ENCODE peak calls at places on chromosome 18, in nine cellular contexts. One of them, this sample, is unnamed.

GRCh38 chr18:3547891-3548615 is 98.1 kb downstream of the TGIF1 start:
- DNase-seq in dorsolateral prefrontal cortex: no peak
- DNase-seq in transverse colon: no peak
- DNase-seq in psoas muscle: no peak
- DNase-seq in neuronal stem cell: no peak
- DNase-seq in small intestine: no peak
- DNase-seq in left lung: no peak
- DNase-seq in upper lobe of right lung: no peak
- DNase-seq in CD4-positive, CD25-positive, alpha-beta regulatory T cell: no peak
- DNase-seq in this sample: no peak

GRCh38 chr18:8391068-8391467 is 218.2 kb upstream of the RAB12 start:
- DNase-seq in dorsolateral prefrontal cortex: no peak
- DNase-seq in transverse colon: no peak
- DNase-seq in psoas muscle: no peak
- DNase-seq in neuronal stem cell: no peak
- DNase-seq in small intestine: no peak
- DNase-seq in left lung: no peak
- DNase-seq in upper lobe of right lung: no peak
- DNase-seq in CD4-positive, CD25-positive, alpha-beta regulatory T cell: no peak
- DNase-seq in this sample: no peak

GRCh38 chr18:48408111-48408726 is 964 bp downstream of the ZBTB7C start:
- DNase-seq in dorsolateral prefrontal cortex: peak
- DNase-seq in transverse colon: no peak
- DNase-seq in psoas muscle: peak
- DNase-seq in neuronal stem cell: no peak
- DNase-seq in small intestine: no peak
- DNase-seq in left lung: no peak
- DNase-seq in upper lobe of right lung: no peak
- DNase-seq in CD4-positive, CD25-positive, alpha-beta regulatory T cell: peak
- DNase-seq in this sample: peak

GRCh38 chr18:63090334-63090733 is 229.2 kb downstream of the BCL2 start:
- DNase-seq in dorsolateral prefrontal cortex: no peak
- DNase-seq in transverse colon: no peak
- DNase-seq in psoas muscle: no peak
- DNase-seq in neuronal stem cell: no peak
- DNase-seq in small intestine: peak
- DNase-seq in left lung: no peak
- DNase-seq in upper lobe of right lung: no peak
- DNase-seq in CD4-positive, CD25-positive, alpha-beta regulatory T cell: no peak
- DNase-seq in this sample: no peak

GRCh38 chr18:10128906-10129305 is 215.1 kb downstream of the VAPA start:
- DNase-seq in dorsolateral prefrontal cortex: no peak
- DNase-seq in transverse colon: no peak
- DNase-seq in psoas muscle: no peak
- DNase-seq in neuronal stem cell: no peak
- DNase-seq in small intestine: no peak
- DNase-seq in left lung: no peak
- DNase-seq in upper lobe of right lung: no peak
- DNase-seq in CD4-positive, CD25-positive, alpha-beta regulatory T cell: no peak
- DNase-seq in this sample: no peak

GRCh38 chr18:26487437-26487836 is 60.9 kb downstream of the KCTD1 start:
- DNase-seq in dorsolateral prefrontal cortex: no peak
- DNase-seq in transverse colon: no peak
- DNase-seq in psoas muscle: no peak
- DNase-seq in neuronal stem cell: no peak
- DNase-seq in small intestine: peak
- DNase-seq in left lung: no peak
- DNase-seq in upper lobe of right lung: no peak
- DNase-seq in CD4-positive, CD25-positive, alpha-beta regulatory T cell: no peak
- DNase-seq in this sample: no peak

GRCh38 chr18:36856815-36857214 is 27.9 kb downstream of the KIAA1328 start:
- DNase-seq in dorsolateral prefrontal cortex: no peak
- DNase-seq in transverse colon: no peak
- DNase-seq in psoas muscle: no peak
- DNase-seq in neuronal stem cell: no peak
- DNase-seq in small intestine: no peak
- DNase-seq in left lung: no peak
- DNase-seq in upper lobe of right lung: no peak
- DNase-seq in CD4-positive, CD25-positive, alpha-beta regulatory T cell: no peak
- DNase-seq in this sample: no peak

GRCh38 chr18:27964811-27965210 is 212.1 kb downstream of the CDH2 start:
- DNase-seq in dorsolateral prefrontal cortex: no peak
- DNase-seq in transverse colon: no peak
- DNase-seq in psoas muscle: no peak
- DNase-seq in neuronal stem cell: no peak
- DNase-seq in small intestine: no peak
- DNase-seq in left lung: no peak
- DNase-seq in upper lobe of right lung: no peak
- DNase-seq in CD4-positive, CD25-positive, alpha-beta regulatory T cell: no peak
- DNase-seq in this sample: no peak

GRCh38 chr18:76822510-76823165 is at the start of gene ZNF236:
- DNase-seq in dorsolateral prefrontal cortex: no peak
- DNase-seq in transverse colon: peak
- DNase-seq in psoas muscle: peak
- DNase-seq in neuronal stem cell: peak
- DNase-seq in small intestine: peak
- DNase-seq in left lung: peak
- DNase-seq in upper lobe of right lung: peak
- DNase-seq in CD4-positive, CD25-positive, alpha-beta regulatory T cell: peak
- DNase-seq in this sample: peak

GRCh38 chr18:40670991-40671390 is 1284.0 kb upstream of the PIK3C3 start:
- DNase-seq in dorsolateral prefrontal cortex: no peak
- DNase-seq in transverse colon: no peak
- DNase-seq in psoas muscle: no peak
- DNase-seq in neuronal stem cell: no peak
- DNase-seq in small intestine: no peak
- DNase-seq in left lung: no peak
- DNase-seq in upper lobe of right lung: no peak
- DNase-seq in CD4-positive, CD25-positive, alpha-beta regulatory T cell: no peak
- DNase-seq in this sample: no peak

GRCh38 chr18:21361297-21361880 is 119.4 kb downstream of the GREB1L start:
- DNase-seq in dorsolateral prefrontal cortex: no peak
- DNase-seq in transverse colon: no peak
- DNase-seq in psoas muscle: no peak
- DNase-seq in neuronal stem cell: no peak
- DNase-seq in small intestine: no peak
- DNase-seq in left lung: no peak
- DNase-seq in upper lobe of right lung: no peak
- DNase-seq in CD4-positive, CD25-positive, alpha-beta regulatory T cell: no peak
- DNase-seq in this sample: no peak

GRCh38 chr18:21366896-21367295 is 124.9 kb downstream of the GREB1L start:
- DNase-seq in dorsolateral prefrontal cortex: no peak
- DNase-seq in transverse colon: no peak
- DNase-seq in psoas muscle: no peak
- DNase-seq in neuronal stem cell: peak
- DNase-seq in small intestine: no peak
- DNase-seq in left lung: no peak
- DNase-seq in upper lobe of right lung: no peak
- DNase-seq in CD4-positive, CD25-positive, alpha-beta regulatory T cell: no peak
- DNase-seq in this sample: no peak

GRCh38 chr18:21363411-21363810 is 121.4 kb downstream of the GREB1L start:
- DNase-seq in dorsolateral prefrontal cortex: no peak
- DNase-seq in transverse colon: no peak
- DNase-seq in psoas muscle: no peak
- DNase-seq in neuronal stem cell: no peak
- DNase-seq in small intestine: no peak
- DNase-seq in left lung: no peak
- DNase-seq in upper lobe of right lung: no peak
- DNase-seq in CD4-positive, CD25-positive, alpha-beta regulatory T cell: no peak
- DNase-seq in this sample: no peak

GRCh38 chr18:21362921-21363320 is 120.9 kb downstream of the GREB1L start:
- DNase-seq in dorsolateral prefrontal cortex: no peak
- DNase-seq in transverse colon: no peak
- DNase-seq in psoas muscle: no peak
- DNase-seq in neuronal stem cell: no peak
- DNase-seq in small intestine: no peak
- DNase-seq in left lung: no peak
- DNase-seq in upper lobe of right lung: no peak
- DNase-seq in CD4-positive, CD25-positive, alpha-beta regulatory T cell: no peak
- DNase-seq in this sample: no peak

GRCh38 chr18:21364471-21364870 is 122.4 kb downstream of the GREB1L start:
- DNase-seq in dorsolateral prefrontal cortex: no peak
- DNase-seq in transverse colon: no peak
- DNase-seq in psoas muscle: no peak
- DNase-seq in neuronal stem cell: no peak
- DNase-seq in small intestine: no peak
- DNase-seq in left lung: no peak
- DNase-seq in upper lobe of right lung: no peak
- DNase-seq in CD4-positive, CD25-positive, alpha-beta regulatory T cell: no peak
- DNase-seq in this sample: no peak
- H3K27ac ChIP-seq in dorsolateral prefrontal cortex: no peak
- H3K27ac ChIP-seq in transverse colon: no peak
- H3K27ac ChIP-seq in psoas muscle: no peak
- H3K27ac ChIP-seq in neuronal stem cell: no peak
- H3K27ac ChIP-seq in small intestine: no peak
- H3K27ac ChIP-seq in left lung: no peak
- H3K27ac ChIP-seq in upper lobe of right lung: no peak
- H3K27ac ChIP-seq in CD4-positive, CD25-positive, alpha-beta regulatory T cell: no peak
- H3K27ac ChIP-seq in this sample: no peak

DNA sequence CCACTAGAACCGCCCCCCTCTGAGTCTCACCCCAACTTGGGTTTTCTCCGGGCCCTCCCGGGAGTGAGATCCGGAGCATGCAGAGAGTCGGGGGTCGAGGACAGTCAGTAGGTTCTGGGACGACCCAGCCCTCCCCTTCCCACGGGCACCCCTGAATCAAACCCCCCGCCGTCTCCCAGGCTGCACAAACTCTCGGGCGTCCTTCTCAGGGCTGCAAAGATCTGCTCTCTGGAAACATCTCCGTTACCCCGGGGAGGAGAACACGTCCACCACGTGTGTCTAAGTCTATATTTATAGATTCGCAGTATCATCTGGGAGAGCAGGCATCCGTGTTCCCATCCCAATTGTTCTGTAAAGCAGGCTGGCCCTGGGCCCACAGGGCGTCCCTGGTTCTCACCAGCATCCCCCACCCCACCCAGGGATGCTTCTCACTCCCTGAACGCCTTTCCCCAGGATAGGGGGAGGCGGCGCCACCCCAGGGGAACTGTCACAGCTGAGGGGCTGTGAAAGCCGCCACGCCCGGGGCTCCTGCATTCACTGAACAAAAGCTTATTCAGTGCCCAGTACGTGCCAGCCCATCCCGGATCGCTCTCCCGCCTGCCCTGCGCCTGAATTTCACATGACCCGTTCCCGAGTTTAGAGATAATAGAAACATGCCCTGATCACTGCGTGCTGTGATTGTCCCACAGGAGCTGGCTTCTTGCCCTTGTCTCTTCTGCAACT is 796 bp upstream of the DIPK1C start:
- DNase-seq in dorsolateral prefrontal cortex: peak
- DNase-seq in transverse colon: no peak
- DNase-seq in psoas muscle: no peak
- DNase-seq in neuronal stem cell: no peak
- DNase-seq in small intestine: no peak
- DNase-seq in left lung: no peak
- DNase-seq in upper lobe of right lung: no peak
- DNase-seq in CD4-positive, CD25-positive, alpha-beta regulatory T cell: no peak
- DNase-seq in this sample: peak
- H3K27ac ChIP-seq in dorsolateral prefrontal cortex: peak
- H3K27ac ChIP-seq in transverse colon: no peak
- H3K27ac ChIP-seq in psoas muscle: no peak
- H3K27ac ChIP-seq in neuronal stem cell: no peak
- H3K27ac ChIP-seq in small intestine: no peak
- H3K27ac ChIP-seq in left lung: no peak
- H3K27ac ChIP-seq in upper lobe of right lung: no peak
- H3K27ac ChIP-seq in CD4-positive, CD25-positive, alpha-beta regulatory T cell: no peak
- H3K27ac ChIP-seq in this sample: peak

DNA sequence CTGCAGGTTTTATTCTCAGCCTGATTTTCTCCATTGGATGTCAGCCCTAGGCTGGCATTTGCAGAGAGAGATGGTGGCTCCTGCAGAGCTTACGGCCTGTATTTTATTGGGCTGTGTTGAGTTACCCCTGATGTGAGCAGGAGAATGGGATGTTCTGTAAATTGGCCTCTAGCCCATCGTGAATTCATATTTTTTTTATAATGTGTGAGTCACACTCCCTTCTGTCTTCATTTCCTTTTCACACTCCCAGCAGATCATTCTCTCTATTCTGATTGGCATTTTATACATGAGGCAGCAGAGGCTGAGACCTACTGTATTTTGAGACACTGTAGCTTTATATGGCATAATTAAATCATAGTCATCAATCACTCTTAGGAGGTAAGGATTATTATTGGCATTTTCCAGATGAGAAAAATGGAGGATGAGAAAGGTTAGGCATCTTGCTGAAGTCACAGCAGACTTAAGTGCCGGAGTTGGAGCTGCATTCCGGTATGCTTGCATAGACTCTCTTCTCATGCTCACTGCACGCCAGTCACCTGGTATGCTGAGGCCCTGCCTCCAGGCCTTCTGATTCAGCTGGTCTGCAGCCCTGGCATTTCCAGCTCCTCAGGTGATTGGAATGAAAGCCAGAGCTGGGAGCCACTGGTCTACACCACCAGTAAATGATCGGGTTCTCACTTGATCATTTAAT is 142.4 kb downstream of the NEDD4L start:
- DNase-seq in dorsolateral prefrontal cortex: no peak
- DNase-seq in transverse colon: no peak
- DNase-seq in psoas muscle: no peak
- DNase-seq in neuronal stem cell: no peak
- DNase-seq in small intestine: peak
- DNase-seq in left lung: no peak
- DNase-seq in upper lobe of right lung: no peak
- DNase-seq in CD4-positive, CD25-positive, alpha-beta regulatory T cell: no peak
- DNase-seq in this sample: no peak
- H3K27ac ChIP-seq in dorsolateral prefrontal cortex: peak
- H3K27ac ChIP-seq in transverse colon: peak
- H3K27ac ChIP-seq in psoas muscle: peak
- H3K27ac ChIP-seq in neuronal stem cell: no peak
- H3K27ac ChIP-seq in small intestine: no peak
- H3K27ac ChIP-seq in left lung: no peak
- H3K27ac ChIP-seq in upper lobe of right lung: no peak
- H3K27ac ChIP-seq in CD4-positive, CD25-positive, alpha-beta regulatory T cell: no peak
- H3K27ac ChIP-seq in this sample: no peak

GRCh38 chr18:58897994-58898393 is 33.3 kb downstream of the ZNF532 start:
- DNase-seq in dorsolateral prefrontal cortex: no peak
- DNase-seq in transverse colon: no peak
- DNase-seq in psoas muscle: no peak
- DNase-seq in neuronal stem cell: no peak
- DNase-seq in small intestine: no peak
- DNase-seq in left lung: no peak
- DNase-seq in upper lobe of right lung: no peak
- DNase-seq in CD4-positive, CD25-positive, alpha-beta regulatory T cell: no peak
- DNase-seq in this sample: no peak

GRCh38 chr18:58898427-58898826 is 33.8 kb downstream of the ZNF532 start:
- DNase-seq in dorsolateral prefrontal cortex: no peak
- DNase-seq in transverse colon: no peak
- DNase-seq in psoas muscle: no peak
- DNase-seq in neuronal stem cell: no peak
- DNase-seq in small intestine: no peak
- DNase-seq in left lung: no peak
- DNase-seq in upper lobe of right lung: no peak
- DNase-seq in CD4-positive, CD25-positive, alpha-beta regulatory T cell: no peak
- DNase-seq in this sample: no peak

GRCh38 chr18:58895385-58895784 is 30.7 kb downstream of the ZNF532 start:
- DNase-seq in dorsolateral prefrontal cortex: no peak
- DNase-seq in transverse colon: no peak
- DNase-seq in psoas muscle: no peak
- DNase-seq in neuronal stem cell: no peak
- DNase-seq in small intestine: no peak
- DNase-seq in left lung: no peak
- DNase-seq in upper lobe of right lung: no peak
- DNase-seq in CD4-positive, CD25-positive, alpha-beta regulatory T cell: no peak
- DNase-seq in this sample: no peak

GRCh38 chr18:58896268-58896667 is 31.6 kb downstream of the ZNF532 start:
- DNase-seq in dorsolateral prefrontal cortex: no peak
- DNase-seq in transverse colon: peak
- DNase-seq in psoas muscle: no peak
- DNase-seq in neuronal stem cell: no peak
- DNase-seq in small intestine: no peak
- DNase-seq in left lung: no peak
- DNase-seq in upper lobe of right lung: no peak
- DNase-seq in CD4-positive, CD25-positive, alpha-beta regulatory T cell: peak
- DNase-seq in this sample: no peak

GRCh38 chr18:58896734-58897508 is 32.2 kb downstream of the ZNF532 start:
- DNase-seq in dorsolateral prefrontal cortex: no peak
- DNase-seq in transverse colon: no peak
- DNase-seq in psoas muscle: no peak
- DNase-seq in neuronal stem cell: no peak
- DNase-seq in small intestine: no peak
- DNase-seq in left lung: no peak
- DNase-seq in upper lobe of right lung: no peak
- DNase-seq in CD4-positive, CD25-positive, alpha-beta regulatory T cell: no peak
- DNase-seq in this sample: no peak
- H3K27ac ChIP-seq in dorsolateral prefrontal cortex: peak
- H3K27ac ChIP-seq in transverse colon: no peak
- H3K27ac ChIP-seq in psoas muscle: peak
- H3K27ac ChIP-seq in neuronal stem cell: no peak
- H3K27ac ChIP-seq in small intestine: no peak
- H3K27ac ChIP-seq in left lung: no peak
- H3K27ac ChIP-seq in upper lobe of right lung: no peak
- H3K27ac ChIP-seq in CD4-positive, CD25-positive, alpha-beta regulatory T cell: no peak
- H3K27ac ChIP-seq in this sample: no peak

This sample was measured in caudate nucleus.